ENCODE peak calls at places on chromosomes 3 and 15, in nine cellular contexts. One of them, this sample, is unnamed.

GRCh38 chr3:30496496-30496966 is 109.9 kb upstream of the TGFBR2 start:
- DNase-seq in sigmoid colon: peak; percentile 92
- DNase-seq in cardiac fibroblast: peak; percentile 58
- DNase-seq in astrocyte of the cerebellum: peak; percentile 56
- DNase-seq in pancreas: no peak
- DNase-seq in heart left ventricle: no peak
- DNase-seq in PC-3: peak; percentile 17
- DNase-seq in GM12865: no peak
- DNase-seq in neural progenitor cell: no peak
- DNase-seq in this sample: no peak

GRCh38 chr3:42906085-42906904 is at the start of gene ZNF662:
- DNase-seq in neural progenitor cell: no peak
- DNase-seq in PC-3: no peak
- DNase-seq in heart left ventricle: peak; percentile 48
- DNase-seq in sigmoid colon: peak; percentile 80
- DNase-seq in pancreas: peak; percentile 84
- DNase-seq in cardiac fibroblast: peak; percentile 35
- DNase-seq in astrocyte of the cerebellum: no peak
- DNase-seq in GM12865: no peak
- DNase-seq in this sample: no peak

GRCh38 chr15:25933456-25934158 is 70.5 kb upstream of the ATP10A start:
- DNase-seq in neural progenitor cell: peak; percentile 88
- DNase-seq in heart left ventricle: peak; percentile 44
- DNase-seq in pancreas: peak; percentile 64
- DNase-seq in astrocyte of the cerebellum: peak; percentile 67
- DNase-seq in GM12865: peak; percentile 66
- DNase-seq in cardiac fibroblast: peak; percentile 84
- DNase-seq in PC-3: peak; percentile 75
- DNase-seq in sigmoid colon: peak; percentile 88
- DNase-seq in this sample: peak; percentile 40

GRCh38 chr3:150414273-150414672 is 6.2 kb downstream of the TSC22D2 start:
- DNase-seq in PC-3: peak; percentile 67
- DNase-seq in sigmoid colon: no peak
- DNase-seq in GM12865: no peak
- DNase-seq in pancreas: no peak
- DNase-seq in heart left ventricle: peak; percentile 38
- DNase-seq in neural progenitor cell: peak; percentile 44
- DNase-seq in astrocyte of the cerebellum: no peak
- DNase-seq in cardiac fibroblast: peak; percentile 51
- DNase-seq in this sample: no peak

GRCh38 chr15:65837301-65838283 is 31.7 kb upstream of the RAB11A start:
- DNase-seq in neural progenitor cell: no peak
- DNase-seq in sigmoid colon: no peak
- DNase-seq in heart left ventricle: peak; percentile 23
- DNase-seq in pancreas: no peak
- DNase-seq in GM12865: peak; percentile 48
- DNase-seq in cardiac fibroblast: no peak
- DNase-seq in astrocyte of the cerebellum: no peak
- DNase-seq in PC-3: no peak
- DNase-seq in this sample: no peak

GRCh38 chr15:85587707-85588441 is 206.9 kb downstream of the KLHL25 start:
- DNase-seq in sigmoid colon: no peak
- DNase-seq in pancreas: no peak
- DNase-seq in astrocyte of the cerebellum: no peak
- DNase-seq in heart left ventricle: no peak
- DNase-seq in PC-3: peak; percentile 90
- DNase-seq in GM12865: no peak
- DNase-seq in cardiac fibroblast: peak; percentile 55
- DNase-seq in neural progenitor cell: no peak
- DNase-seq in this sample: no peak

GRCh38 chr3:149018247-149018646 is 26.9 kb downstream of the GYG1 start:
- DNase-seq in sigmoid colon: no peak
- DNase-seq in GM12865: no peak
- DNase-seq in cardiac fibroblast: peak; percentile 64
- DNase-seq in heart left ventricle: no peak
- DNase-seq in pancreas: no peak
- DNase-seq in neural progenitor cell: no peak
- DNase-seq in PC-3: no peak
- DNase-seq in astrocyte of the cerebellum: no peak
- DNase-seq in this sample: no peak

GRCh38 chr15:51093865-51094605 is 671 bp downstream of the TNFAIP8L3 start:
- DNase-seq in cardiac fibroblast: peak; percentile 66
- DNase-seq in PC-3: no peak
- DNase-seq in astrocyte of the cerebellum: no peak
- DNase-seq in sigmoid colon: peak; percentile 69
- DNase-seq in heart left ventricle: no peak
- DNase-seq in pancreas: peak; percentile 71
- DNase-seq in GM12865: no peak
- DNase-seq in neural progenitor cell: peak; percentile 50
- DNase-seq in this sample: no peak

GRCh38 chr15:38169982-38170381 is 82.7 kb upstream of the SPRED1 start:
- DNase-seq in sigmoid colon: no peak
- DNase-seq in neural progenitor cell: no peak
- DNase-seq in heart left ventricle: no peak
- DNase-seq in cardiac fibroblast: peak; percentile 51
- DNase-seq in pancreas: no peak
- DNase-seq in PC-3: no peak
- DNase-seq in astrocyte of the cerebellum: no peak
- DNase-seq in GM12865: no peak
- DNase-seq in this sample: no peak

GRCh38 chr3:73107788-73108187 is 46.3 kb downstream of the EBLN2 start:
- DNase-seq in GM12865: no peak
- DNase-seq in sigmoid colon: no peak
- DNase-seq in heart left ventricle: no peak
- DNase-seq in pancreas: no peak
- DNase-seq in neural progenitor cell: no peak
- DNase-seq in PC-3: no peak
- DNase-seq in astrocyte of the cerebellum: no peak
- DNase-seq in cardiac fibroblast: no peak
- DNase-seq in this sample: no peak

GRCh38 chr3:159667261-159667660 is 321.4 kb upstream of the IL12A start:
- DNase-seq in GM12865: no peak
- DNase-seq in astrocyte of the cerebellum: no peak
- DNase-seq in heart left ventricle: no peak
- DNase-seq in sigmoid colon: no peak
- DNase-seq in PC-3: no peak
- DNase-seq in neural progenitor cell: no peak
- DNase-seq in pancreas: no peak
- DNase-seq in cardiac fibroblast: no peak
- DNase-seq in this sample: no peak

GRCh38 chr15:77631790-77632551 is 741 bp downstream of the LINGO1 start:
- DNase-seq in cardiac fibroblast: no peak
- DNase-seq in PC-3: no peak
- DNase-seq in astrocyte of the cerebellum: no peak
- DNase-seq in pancreas: peak; percentile 73
- DNase-seq in GM12865: no peak
- DNase-seq in sigmoid colon: no peak
- DNase-seq in heart left ventricle: no peak
- DNase-seq in neural progenitor cell: peak; percentile 74
- DNase-seq in this sample: no peak

GRCh38 chr15:51260262-51260661 is 78.1 kb downstream of the CYP19A1 start:
- DNase-seq in astrocyte of the cerebellum: no peak
- DNase-seq in sigmoid colon: no peak
- DNase-seq in heart left ventricle: no peak
- DNase-seq in GM12865: no peak
- DNase-seq in neural progenitor cell: no peak
- DNase-seq in PC-3: no peak
- DNase-seq in pancreas: no peak
- DNase-seq in cardiac fibroblast: peak; percentile 40
- DNase-seq in this sample: no peak

DNA sequence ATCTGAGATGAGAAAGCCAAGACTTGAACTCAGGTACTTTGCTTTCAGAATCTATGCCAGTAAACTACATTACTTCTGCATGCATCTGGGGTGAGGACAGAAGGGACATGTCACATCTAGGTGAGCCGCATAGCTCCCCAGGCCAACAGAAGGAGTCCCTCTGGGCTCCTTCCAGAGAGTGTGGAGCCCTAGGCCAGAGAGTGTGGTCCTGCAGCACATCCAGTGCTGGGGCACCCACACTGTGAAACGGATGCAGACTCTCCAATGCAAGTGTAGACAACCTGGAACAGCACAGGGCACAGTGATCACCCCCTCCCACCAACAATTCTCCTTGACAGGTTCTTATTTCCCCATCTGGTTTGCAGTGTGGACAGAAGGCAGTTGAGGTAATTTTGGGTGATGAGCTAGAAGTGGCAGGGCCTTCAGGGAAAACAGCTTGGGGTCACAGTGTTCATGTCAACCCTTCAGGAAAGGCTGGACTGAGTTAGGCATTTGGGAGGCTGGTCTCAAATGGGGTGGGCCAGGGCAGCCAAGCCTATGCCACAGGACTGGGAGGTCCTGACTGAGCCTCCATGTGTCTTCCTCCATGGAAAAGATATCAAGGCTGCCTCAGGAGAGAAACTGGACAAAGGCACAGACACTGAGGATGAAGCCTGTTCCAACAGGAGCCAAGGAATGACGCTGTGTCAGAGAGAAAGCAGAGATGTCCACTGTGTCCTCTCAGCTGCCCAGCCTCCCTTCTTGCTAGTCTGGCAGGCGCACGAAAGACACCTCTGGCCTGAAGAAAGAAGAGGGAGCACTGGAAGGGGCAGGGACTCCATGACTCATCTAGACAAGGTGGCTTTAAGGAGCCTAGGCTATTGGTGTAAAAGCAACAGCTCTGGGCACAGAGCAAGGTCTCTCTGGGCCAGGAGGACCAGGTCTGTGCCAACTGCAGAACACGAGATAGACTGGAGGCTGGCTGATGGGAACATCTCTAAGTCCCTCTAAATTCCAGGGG is 1.7 kb downstream of the PLCD1 start:
- DNase-seq in astrocyte of the cerebellum: no peak
- DNase-seq in neural progenitor cell: no peak
- DNase-seq in PC-3: no peak
- DNase-seq in sigmoid colon: no peak
- DNase-seq in cardiac fibroblast: no peak
- DNase-seq in GM12865: no peak
- DNase-seq in pancreas: no peak
- DNase-seq in heart left ventricle: no peak
- DNase-seq in this sample: no peak
- H3K4me3 ChIP-seq in astrocyte of the cerebellum: no peak overlapping the region
- H3K4me3 ChIP-seq in neural progenitor cell: peak overlapping the region; percentile 83
- H3K4me3 ChIP-seq in PC-3: no peak overlapping the region
- H3K4me3 ChIP-seq in sigmoid colon: no peak overlapping the region
- H3K4me3 ChIP-seq in cardiac fibroblast: no peak overlapping the region
- H3K4me3 ChIP-seq in GM12865: no peak overlapping the region
- H3K4me3 ChIP-seq in pancreas: no peak overlapping the region
- H3K4me3 ChIP-seq in heart left ventricle: no peak overlapping the region
- H3K4me3 ChIP-seq in this sample: no peak overlapping the region

DNA sequence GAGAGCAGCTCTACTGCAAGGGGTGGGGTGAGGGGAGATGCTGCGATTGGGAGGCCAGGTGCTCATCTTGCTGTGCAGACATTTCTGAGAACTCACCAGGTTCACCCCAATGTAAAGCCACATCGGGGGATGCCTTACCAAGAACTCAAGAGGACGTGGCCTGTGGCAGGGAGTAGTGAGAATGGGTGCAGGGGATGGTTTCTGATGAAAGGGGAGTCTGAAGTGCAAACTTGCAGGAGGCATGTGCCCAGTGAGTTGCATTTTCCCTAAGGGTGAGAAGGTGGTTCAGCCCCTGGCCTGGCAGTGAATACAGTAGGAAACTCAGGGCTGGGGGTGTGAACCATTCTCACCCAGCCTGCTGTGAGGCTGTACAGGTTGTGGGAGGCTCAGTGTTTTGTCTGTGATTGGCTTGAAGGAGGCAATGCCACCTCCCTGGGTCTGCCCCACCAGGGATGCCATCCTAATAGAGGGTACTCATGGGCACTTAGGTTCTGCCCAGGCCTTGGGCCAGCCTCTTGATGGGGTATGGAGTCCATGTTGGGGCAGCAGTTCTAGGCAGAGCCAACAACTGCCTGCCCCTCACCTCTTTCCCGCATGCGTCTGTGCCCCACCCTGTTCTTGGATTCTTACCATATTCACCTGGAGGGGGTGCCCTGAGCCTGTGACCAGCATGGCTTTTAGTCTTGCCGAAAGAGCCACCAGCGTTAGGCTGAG is 4.4 kb downstream of the HEMK1 start:
- DNase-seq in neural progenitor cell: no peak
- DNase-seq in PC-3: no peak
- DNase-seq in cardiac fibroblast: no peak
- DNase-seq in sigmoid colon: no peak
- DNase-seq in pancreas: no peak
- DNase-seq in heart left ventricle: no peak
- DNase-seq in GM12865: no peak
- DNase-seq in astrocyte of the cerebellum: no peak
- DNase-seq in this sample: no peak
- TF ChIP-seq CTCF in neural progenitor cell: no peak
- TF ChIP-seq CTCF in PC-3: no peak
- TF ChIP-seq CTCF in cardiac fibroblast: no peak
- TF ChIP-seq CTCF in sigmoid colon: no peak
- TF ChIP-seq CTCF in pancreas: no peak
- TF ChIP-seq CTCF in heart left ventricle: no peak
- TF ChIP-seq CTCF in GM12865: no peak
- TF ChIP-seq CTCF in astrocyte of the cerebellum: no peak
- TF ChIP-seq CTCF in this sample: no peak

GRCh38 chr3:14762701-14763100 is 56.1 kb upstream of the FGD5 start:
- DNase-seq in sigmoid colon: no peak
- DNase-seq in heart left ventricle: no peak
- DNase-seq in PC-3: no peak
- DNase-seq in cardiac fibroblast: no peak
- DNase-seq in GM12865: no peak
- DNase-seq in pancreas: no peak
- DNase-seq in neural progenitor cell: no peak
- DNase-seq in astrocyte of the cerebellum: no peak
- DNase-seq in this sample: no peak

GRCh38 chr3:14760185-14760584 is 58.6 kb upstream of the FGD5 start:
- DNase-seq in sigmoid colon: no peak
- DNase-seq in astrocyte of the cerebellum: no peak
- DNase-seq in pancreas: no peak
- DNase-seq in cardiac fibroblast: no peak
- DNase-seq in heart left ventricle: no peak
- DNase-seq in GM12865: no peak
- DNase-seq in PC-3: no peak
- DNase-seq in neural progenitor cell: no peak
- DNase-seq in this sample: no peak

GRCh38 chr3:14758893-14759292 is 59.9 kb upstream of the FGD5 start:
- DNase-seq in GM12865: no peak
- DNase-seq in astrocyte of the cerebellum: no peak
- DNase-seq in heart left ventricle: no peak
- DNase-seq in pancreas: no peak
- DNase-seq in neural progenitor cell: no peak
- DNase-seq in cardiac fibroblast: no peak
- DNase-seq in sigmoid colon: no peak
- DNase-seq in PC-3: no peak
- DNase-seq in this sample: no peak

GRCh38 chr3:14758297-14758696 is 60.5 kb upstream of the FGD5 start:
- DNase-seq in cardiac fibroblast: no peak
- DNase-seq in neural progenitor cell: no peak
- DNase-seq in pancreas: no peak
- DNase-seq in astrocyte of the cerebellum: no peak
- DNase-seq in heart left ventricle: no peak
- DNase-seq in PC-3: no peak
- DNase-seq in sigmoid colon: no peak
- DNase-seq in GM12865: no peak
- DNase-seq in this sample: no peak

GRCh38 chr3:14761121-14761672 is 57.6 kb upstream of the FGD5 start:
- DNase-seq in heart left ventricle: no peak
- DNase-seq in GM12865: no peak
- DNase-seq in sigmoid colon: no peak
- DNase-seq in cardiac fibroblast: no peak
- DNase-seq in pancreas: no peak
- DNase-seq in neural progenitor cell: no peak
- DNase-seq in astrocyte of the cerebellum: no peak
- DNase-seq in PC-3: no peak
- DNase-seq in this sample: no peak
- H3K4me3 ChIP-seq in heart left ventricle: no peak overlapping the region
- H3K4me3 ChIP-seq in GM12865: no peak overlapping the region
- H3K4me3 ChIP-seq in sigmoid colon: no peak overlapping the region
- H3K4me3 ChIP-seq in cardiac fibroblast: no peak overlapping the region
- H3K4me3 ChIP-seq in pancreas: no peak overlapping the region
- H3K4me3 ChIP-seq in neural progenitor cell: no peak overlapping the region
- H3K4me3 ChIP-seq in astrocyte of the cerebellum: no peak overlapping the region
- H3K4me3 ChIP-seq in PC-3: no peak overlapping the region
- H3K4me3 ChIP-seq in this sample: no peak overlapping the region

GRCh38 chr3:53696401-53697172 is 149.6 kb downstream of the CHDH start:
- DNase-seq in neural progenitor cell: no peak
- DNase-seq in PC-3: no peak
- DNase-seq in pancreas: no peak
- DNase-seq in sigmoid colon: peak; percentile 56
- DNase-seq in astrocyte of the cerebellum: no peak
- DNase-seq in heart left ventricle: no peak
- DNase-seq in GM12865: no peak
- DNase-seq in cardiac fibroblast: peak; percentile 3
- DNase-seq in this sample: no peak
- TF ChIP-seq CTCF in neural progenitor cell: no peak
- TF ChIP-seq CTCF in PC-3: no peak
- TF ChIP-seq CTCF in pancreas: no peak
- TF ChIP-seq CTCF in sigmoid colon: no peak
- TF ChIP-seq CTCF in astrocyte of the cerebellum: no peak
- TF ChIP-seq CTCF in heart left ventricle: no peak
- TF ChIP-seq CTCF in GM12865: no peak
- TF ChIP-seq CTCF in cardiac fibroblast: no peak
- TF ChIP-seq CTCF in this sample: no peak